ENCODE peak calls at places on chromosomes 16 and 17, in six cellular contexts. K is PC-9, E is A549, C is suprapubic skin, L is Peyer's patch, M is MM.1S. Q is an unnamed sample. For H3K4me1, the result is how much of the 10 kb centered on the place peaks cover.

GRCh38 chr16:73095885-73096341 is 48.0 kb upstream of the ZFHX3 start:
- DNase-seq in E (no peak), M (no peak), C (no peak), K (no peak), L (no peak), Q (no peak)

GRCh38 chr17:15444805-15445204 is 22.6 kb downstream of the CDRT4 start:
- DNase-seq in L (no peak), C (no peak), M (no peak), E (no peak), K (no peak), Q (no peak)

GRCh38 chr16:47905771-47906170 is 250.0 kb downstream of the ABCC12 start:
- DNase-seq in K (no peak), E (no peak), M (no peak), L (no peak), C (no peak), Q (no peak)

GRCh38 chr17:49565948-49566491 is 9.7 kb upstream of the NXPH3 start:
- DNase-seq in C (no peak), E (no peak), K (peak), M (no peak), L (peak), Q (peak)

GRCh38 chr16:60261425-60261824 is 1527.3 kb upstream of the GOT2 start:
- DNase-seq in C (no peak), M (no peak), K (no peak), E (no peak), L (no peak), Q (no peak)

GRCh38 chr16:12716658-12717057 is 87.0 kb downstream of the CPPED1 start:
- DNase-seq in E (no peak), C (no peak), M (no peak), L (no peak), K (no peak), Q (no peak)

GRCh38 chr17:28841901-28842281 is 699 bp downstream of the FAM222B start:
- DNase-seq in L (no peak), E (peak), M (peak), C (no peak), K (no peak), Q (no peak)

GRCh38 chr17:16282522-16282921 is 65.5 kb downstream of the PIGL start:
- DNase-seq in M (no peak), K (no peak), L (no peak), C (no peak), E (no peak), Q (no peak)

GRCh38 chr16:17460890-17461289 is 9.9 kb downstream of the XYLT1 start:
- DNase-seq in K (no peak), C (no peak), E (no peak), L (no peak), M (no peak), Q (no peak)

GRCh38 chr17:21208352-21208751 is 5.6 kb downstream of the TMEM11 start:
- DNase-seq in C (no peak), K (no peak), M (no peak), L (no peak), E (no peak), Q (no peak)

GRCh38 chr16:89145406-89146161 is 26.0 kb upstream of the CDH15 start:
- DNase-seq in L (peak), M (no peak), K (no peak), E (no peak), C (no peak), Q (no peak)

GRCh38 chr16:73071131-73071940 is 23.4 kb upstream of the ZFHX3 start:
- DNase-seq in L (peak), M (no peak), E (no peak), K (peak), C (no peak), Q (peak)

GRCh38 chr17:59330314-59330942 is 1.0 kb upstream of the YPEL2 start:
- DNase-seq in E (peak), M (peak), C (peak), L (peak), K (peak), Q (peak)

GRCh38 chr17:13337864-13338371 is 263.8 kb downstream of the HS3ST3A1 start:
- DNase-seq in K (peak), E (peak), L (no peak), C (no peak), M (peak), Q (no peak)

GRCh38 chr17:7014261-7014994 is 2.0 kb downstream of the RNASEK start:
- DNase-seq in K (peak), C (peak), E (peak), L (peak), M (peak), Q (peak)

GRCh38 chr16:81582655-81583441 is 138.2 kb downstream of the CMIP start:
- DNase-seq in M (no peak), K (no peak), L (peak), E (no peak), C (no peak), Q (no peak)

GRCh38 chr16:58367252-58367651 is 25.0 kb upstream of the GINS3 start:
- DNase-seq in C (no peak), M (no peak), E (no peak), L (no peak), K (no peak), Q (no peak)

GRCh38 chr17:30586818-30587595 is 109.8 kb downstream of the GOSR1 start:
- DNase-seq in C (no peak), M (no peak), L (no peak), K (no peak), E (no peak), Q (no peak)

GRCh38 chr17:28133562-28133970 is 91.1 kb downstream of the NLK start:
- DNase-seq in K (no peak), L (no peak), C (no peak), E (no peak), M (no peak), Q (no peak)

GRCh38 chr16:4115209-4115940 is 867 bp downstream of the ADCY9 start:
- DNase-seq in L (peak), K (peak), E (peak), C (no peak), M (no peak), Q (peak)

GRCh38 chr17:30961213-30962188 is 9.3 kb upstream of the RNF135 start:
- DNase-seq in L (no peak), M (peak), E (no peak), C (peak), K (no peak), Q (peak)

GRCh38 chr17:15169676-15170075 is 95.5 kb downstream of the PMP22 start:
- DNase-seq in L (no peak), E (no peak), M (no peak), K (no peak), C (no peak), Q (no peak)

GRCh38 chr16:69481901-69482341 is 57.5 kb downstream of the CYB5B start:
- DNase-seq in K (no peak), M (no peak), L (no peak), E (no peak), C (peak), Q (peak)
- H3K27ac ChIP-seq in K (peak), M (no peak), L (peak), E (no peak), C (peak), Q (peak)

DNA sequence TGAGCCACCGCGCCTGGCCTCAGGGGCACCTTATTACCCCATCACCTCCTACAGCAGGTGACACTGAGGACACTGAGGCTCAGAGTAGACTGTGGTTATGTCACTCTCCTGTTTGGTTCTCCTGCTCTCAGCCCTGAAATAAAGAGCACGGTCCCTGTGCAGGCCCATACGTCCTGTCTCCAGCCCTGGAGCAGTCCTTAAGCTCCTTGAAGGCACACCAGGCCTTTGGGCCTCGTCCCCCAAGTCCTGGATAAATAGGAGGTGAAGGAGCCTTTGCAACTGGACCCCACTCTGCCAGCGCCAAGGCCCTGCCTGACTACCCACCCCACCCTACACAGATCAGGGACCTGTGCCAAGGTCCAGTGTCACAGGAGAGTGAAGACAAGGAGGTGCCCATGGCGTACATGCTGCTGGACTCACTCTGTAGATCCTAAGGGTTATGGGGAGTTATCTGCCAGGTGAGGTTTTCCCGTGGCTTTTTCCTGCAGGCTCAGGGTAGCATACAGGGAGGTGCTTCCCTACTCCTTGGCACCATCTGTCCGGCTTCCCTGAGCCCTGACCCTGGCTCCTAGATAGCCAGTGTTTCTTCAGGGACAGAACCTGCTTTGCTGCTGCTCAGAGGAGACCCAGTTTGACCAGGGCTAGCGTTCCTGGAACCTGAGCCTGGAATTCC is 253.2 kb downstream of the SEC14L1 start:
- DNase-seq in K (no peak), C (no peak), M (no peak), L (no peak), E (no peak), Q (no peak)
- H3K4me1 ChIP-seq in K (under half), C (half or more), M (under half), L (under half), E (half or more), Q (under half)

GRCh38 chr17:36793976-36794375 is 143.3 kb upstream of the LHX1 start:
- DNase-seq in L (no peak), C (no peak), E (no peak), K (no peak), M (no peak), Q (no peak)
- TF ChIP-seq CTCF in L (no peak), C (no peak), E (no peak), K (no peak), M (no peak), Q (no peak)

DNA sequence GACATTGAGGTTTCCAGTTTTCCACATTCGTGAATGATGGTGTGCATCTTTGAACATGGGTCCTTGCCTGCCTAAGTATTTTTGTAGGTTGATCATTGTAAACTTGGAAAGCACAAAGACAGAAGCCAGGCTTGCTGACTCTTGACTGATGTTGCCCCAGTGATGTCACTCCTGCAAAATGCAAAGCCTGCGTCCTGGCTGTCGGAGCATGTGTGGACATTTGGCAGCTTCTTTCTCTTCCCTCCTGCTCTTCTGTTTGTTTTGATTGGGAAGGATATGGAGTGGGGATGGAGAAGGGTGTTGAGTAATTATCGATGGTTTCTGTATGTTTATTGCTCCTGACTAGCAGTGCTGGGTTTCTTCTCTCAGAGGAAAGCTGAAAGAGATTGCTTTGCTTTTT is 3.2 kb downstream of the NDE1 start:
- DNase-seq in C (no peak), L (no peak), M (no peak), K (no peak), E (no peak), Q (no peak)
- H3K27ac ChIP-seq in C (peak), L (no peak), M (no peak), K (no peak), E (no peak), Q (peak)

GRCh38 chr16:23505180-23505665 is 5.1 kb downstream of the GGA2 start:
- DNase-seq in L (no peak), K (no peak), M (no peak), E (no peak), C (no peak), Q (no peak)
- H3K4me1 ChIP-seq in L (under half), K (under half), M (under half), E (under half), C (half or more), Q (under half)

GRCh38 chr16:53773150-53773846 is 69.3 kb downstream of the FTO start:
- DNase-seq in L (no peak), K (peak), E (peak), M (no peak), C (no peak), Q (no peak)
- TF ChIP-seq CTCF in L (peak), K (peak), E (peak), M (peak), C (peak), Q (peak)

DNA sequence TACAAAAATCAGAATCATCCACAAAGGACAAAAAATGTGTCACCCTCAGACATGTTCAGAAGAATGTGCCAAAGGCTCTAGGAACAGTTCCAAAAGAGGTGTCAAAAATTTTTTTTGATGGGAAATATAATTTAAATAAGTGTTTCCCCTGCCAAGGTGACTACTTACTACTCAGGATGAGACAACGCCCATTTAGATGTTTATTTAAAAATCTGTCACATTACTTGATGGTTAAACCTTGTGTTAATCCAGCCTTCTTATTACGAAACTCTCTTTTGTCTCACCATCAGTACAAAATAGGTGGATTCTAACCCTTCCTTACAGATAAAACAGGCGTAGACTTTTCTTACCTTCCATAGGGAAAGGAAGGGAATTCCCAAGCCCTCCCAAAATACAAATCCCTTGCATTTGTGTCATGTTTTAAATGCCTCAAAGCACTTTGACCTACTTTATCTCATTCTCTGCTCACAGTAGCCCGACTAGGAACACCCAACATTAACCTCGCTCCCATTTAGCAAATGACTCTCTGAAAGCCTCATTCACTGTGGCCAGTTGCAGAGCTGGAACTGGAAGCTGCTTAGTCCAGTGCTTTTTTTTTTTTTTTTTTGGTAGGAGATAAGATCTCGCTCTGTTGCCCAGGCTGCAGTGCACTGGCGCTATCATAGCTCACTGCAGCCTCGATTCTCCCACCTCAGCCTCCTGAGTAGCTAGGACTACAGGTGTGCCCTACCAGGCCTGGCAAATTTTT is 5.8 kb upstream of the GNA13 start:
- DNase-seq in C (no peak), M (no peak), E (peak), L (no peak), K (peak), Q (no peak)
- H3K27ac ChIP-seq in C (peak), M (no peak), E (peak), L (peak), K (peak), Q (no peak)

GRCh38 chr17:19304751-19305150 is 57.8 kb downstream of the B9D1 start:
- DNase-seq in K (no peak), C (no peak), M (no peak), E (no peak), L (no peak), Q (no peak)

GRCh38 chr17:19304209-19304608 is 58.3 kb downstream of the B9D1 start:
- DNase-seq in M (peak), K (no peak), E (no peak), L (no peak), C (no peak), Q (peak)

GRCh38 chr17:19302791-19303233 is 59.7 kb downstream of the B9D1 start:
- DNase-seq in M (no peak), C (no peak), K (no peak), L (no peak), E (no peak), Q (no peak)

GRCh38 chr17:19301973-19302372 is 60.5 kb downstream of the B9D1 start:
- DNase-seq in L (no peak), C (no peak), E (no peak), M (no peak), K (no peak), Q (no peak)

GRCh38 chr17:19303367-19303776 is 59.2 kb downstream of the B9D1 start:
- DNase-seq in E (no peak), L (no peak), C (no peak), M (no peak), K (no peak), Q (no peak)
- H3K4me1 ChIP-seq in E (under half), L (under half), C (half or more), M (half or more), K (under half), Q (under half)

Q was measured in tibial artery.